ENCODE peak calls at places on chromosomes 6 and 20, in six cellular contexts. C is sigmoid colon, K is uterus, G is gastrocnemius medialis, R is ovary, N is H1. M is an unnamed sample.

GRCh38 chr6:25968769-25969168 is 6.2 kb downstream of the TRIM38 start:
- DNase-seq in C (no peak), K (no peak), G (no peak), R (no peak), N (no peak), M (no peak)

GRCh38 chr6:105601541-105602174 is 198.8 kb upstream of the PREP start:
- DNase-seq in C (peak), K (peak), G (peak), R (peak), N (no peak), M (peak)

GRCh38 chr6:786946-787763 is 94.2 kb upstream of the EXOC2 start:
- DNase-seq in C (no peak), K (no peak), G (no peak), R (no peak), N (no peak), M (no peak)

GRCh38 chr6:162726997-162727346 is 594 bp downstream of the PRKN start:
- DNase-seq in C (no peak), K (peak), G (no peak), R (no peak), N (no peak), M (no peak)

GRCh38 chr6:153476243-153476642 is 345.2 kb upstream of the RGS17 start:
- DNase-seq in C (no peak), K (no peak), G (no peak), R (no peak), N (no peak), M (no peak)

GRCh38 chr6:13953061-13953705 is 28.4 kb downstream of the RNF182 start:
- DNase-seq in C (no peak), K (no peak), G (no peak), R (no peak), N (no peak), M (no peak)

GRCh38 chr20:4183361-4183760 is 168.0 kb upstream of the RNF24 start:
- DNase-seq in C (peak), K (no peak), G (no peak), R (no peak), N (no peak), M (no peak)

GRCh38 chr6:80550748-80551147 is 444.3 kb downstream of the BCKDHB start:
- DNase-seq in C (no peak), K (no peak), G (no peak), R (no peak), N (no peak), M (no peak)

GRCh38 chr6:116884530-116884929 is 7.5 kb downstream of the RFX6 start:
- DNase-seq in C (no peak), K (no peak), G (no peak), R (no peak), N (no peak), M (no peak)

GRCh38 chr6:152401978-152402377 is 235.2 kb downstream of the SYNE1 start:
- DNase-seq in C (no peak), K (no peak), G (no peak), R (no peak), N (no peak), M (no peak)

GRCh38 chr6:166757226-166758135 is 130.4 kb upstream of the RPS6KA2 start:
- DNase-seq in C (no peak), K (no peak), G (no peak), R (peak), N (no peak), M (no peak)

GRCh38 chr6:3868544-3868943 is 19.4 kb downstream of the FAM50B start:
- DNase-seq in C (no peak), K (no peak), G (no peak), R (no peak), N (no peak), M (no peak)

GRCh38 chr6:40523505-40524172 is 63.5 kb downstream of the LRFN2 start:
- DNase-seq in C (no peak), K (no peak), G (no peak), R (no peak), N (no peak), M (no peak)

GRCh38 chr6:24899647-24900325 is 36.0 kb downstream of the RIPOR2 start:
- DNase-seq in C (no peak), K (no peak), G (no peak), R (no peak), N (no peak), M (no peak)

GRCh38 chr6:62229231-62229630 is 56.8 kb downstream of the KHDRBS2 start:
- DNase-seq in C (peak), K (no peak), G (no peak), R (no peak), N (no peak), M (no peak)

GRCh38 chr20:58109126-58109880 is 119.2 kb downstream of the ANKRD60 start:
- DNase-seq in C (no peak), K (no peak), G (no peak), R (no peak), N (no peak), M (no peak)

GRCh38 chr20:1707588-1708449 is 50.2 kb upstream of the SIRPG start:
- DNase-seq in C (no peak), K (no peak), G (no peak), R (no peak), N (no peak), M (no peak)

GRCh38 chr6:89536230-89536629 is 102.3 kb downstream of the LYRM2 start:
- DNase-seq in C (no peak), K (no peak), G (no peak), R (no peak), N (no peak), M (no peak)

GRCh38 chr6:130075879-130076278 is 57.5 kb downstream of the L3MBTL3 start:
- DNase-seq in C (no peak), K (no peak), G (no peak), R (no peak), N (no peak), M (no peak)

GRCh38 chr6:93423542-93423941 is 4.2 kb upstream of the EPHA7 start:
- DNase-seq in C (peak), K (no peak), G (no peak), R (peak), N (no peak), M (peak)

GRCh38 chr6:24933868-24934401 is 1.8 kb downstream of the RIPOR2 start:
- DNase-seq in C (no peak), K (no peak), G (no peak), R (no peak), N (no peak), M (no peak)

GRCh38 chr20:44502968-44503367 is 18.9 kb downstream of the SERINC3 start:
- DNase-seq in C (no peak), K (no peak), G (no peak), R (no peak), N (no peak), M (no peak)

GRCh38 chr20:59047938-59048680 is 5.5 kb upstream of the PRELID3B start:
- DNase-seq in C (no peak), K (no peak), G (no peak), R (no peak), N (no peak), M (no peak)

GRCh38 chr6:125507987-125508655 is 206.4 kb upstream of the HDDC2 start:
- DNase-seq in C (no peak), K (no peak), G (no peak), R (no peak), N (no peak), M (peak)

GRCh38 chr6:105902401-105903031 is 183.6 kb upstream of the PRDM1 start:
- DNase-seq in C (no peak), K (no peak), G (no peak), R (no peak), N (no peak), M (no peak)

GRCh38 chr20:775679-776135 is 7.4 kb upstream of the SLC52A3 start:
- DNase-seq in C (no peak), K (no peak), G (no peak), R (no peak), N (peak), M (no peak)

GRCh38 chr20:25623225-25623735 is 534 bp downstream of the NANP start:
- DNase-seq in C (peak), K (peak), G (peak), R (peak), N (peak), M (peak)

GRCh38 chr20:49203011-49203410 is 14.9 kb upstream of the STAU1 start:
- DNase-seq in C (peak), K (no peak), G (no peak), R (no peak), N (no peak), M (no peak)

GRCh38 chr20:49210101-49210749 is 9.0 kb upstream of the DDX27 start:
- DNase-seq in C (no peak), K (no peak), G (no peak), R (no peak), N (no peak), M (no peak)

GRCh38 chr20:49203746-49204145 is 15.5 kb upstream of the DDX27 start:
- DNase-seq in C (peak), K (no peak), G (no peak), R (no peak), N (no peak), M (no peak)

GRCh38 chr20:49210750-49211110 is 8.5 kb upstream of the DDX27 start:
- DNase-seq in C (no peak), K (no peak), G (no peak), R (no peak), N (no peak), M (no peak)

DNA sequence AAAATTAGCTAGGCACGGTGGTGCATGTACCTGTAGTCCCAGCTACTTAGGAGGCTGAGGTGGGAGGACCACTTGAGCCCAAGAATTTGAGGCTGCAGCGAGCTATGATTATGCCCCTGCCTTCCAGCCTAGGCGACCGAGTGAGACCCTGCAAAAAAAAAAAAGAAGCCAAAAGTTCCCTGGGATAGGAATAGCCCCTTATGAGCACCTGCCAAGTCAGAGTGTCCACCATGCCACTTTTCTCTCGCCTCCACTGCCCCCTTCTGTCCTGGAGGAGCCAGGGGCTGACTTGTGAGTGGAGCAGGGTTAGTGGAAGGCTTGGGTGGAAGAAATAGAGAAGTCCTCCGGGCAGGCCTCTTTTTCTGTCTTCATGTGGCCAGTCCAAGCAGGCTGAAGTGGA is 12.1 kb upstream of the DDX27 start:
- DNase-seq in C (no peak), K (no peak), G (no peak), R (no peak), N (peak), M (no peak)
- TF ChIP-seq CTCF in C (no peak), K (no peak), G (no peak), R (no peak), N (peak), M (no peak)

GRCh38 chr20:33441142-33441955 is 2.2 kb downstream of the SNTA1 start:
- DNase-seq in C (no peak), K (no peak), G (no peak), R (no peak), N (no peak), M (peak)
- H3K4me3 ChIP-seq in C (no peak), K (no peak), G (peak), R (no peak), N (no peak), M (no peak)

GRCh38 chr20:40309731-40310130 is 379.3 kb downstream of the MAFB start:
- DNase-seq in C (no peak), K (no peak), G (no peak), R (no peak), N (no peak), M (no peak)
- TF ChIP-seq POLR2A in C (no peak), K (no peak), G (no peak), R (no peak), N (no peak), M (no peak)

GRCh38 chr6:45272626-45273025 is 55.5 kb upstream of the RUNX2 start:
- DNase-seq in C (no peak), K (no peak), G (no peak), R (no peak), N (no peak), M (no peak)

GRCh38 chr6:45275358-45275757 is 52.8 kb upstream of the RUNX2 start:
- DNase-seq in C (no peak), K (no peak), G (no peak), R (no peak), N (no peak), M (no peak)

DNA sequence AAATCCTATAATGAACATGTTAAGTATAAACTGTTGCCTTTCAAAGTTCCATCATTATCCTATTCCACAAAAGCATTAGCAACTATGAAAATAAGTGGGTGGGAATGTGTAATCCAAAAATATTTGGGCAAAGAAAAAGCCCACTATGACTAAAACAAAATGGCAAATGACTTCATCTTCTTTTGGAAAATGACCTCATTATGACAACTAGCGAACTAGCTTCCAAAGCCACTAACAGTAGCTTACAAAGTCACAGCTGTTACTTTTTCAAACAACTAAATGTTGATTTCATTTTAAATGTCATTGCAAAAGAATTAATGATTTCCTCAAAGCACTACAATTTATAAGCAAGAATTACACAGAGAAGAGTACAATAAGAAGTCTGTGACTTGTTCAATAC is 49.8 kb upstream of the RUNX2 start:
- DNase-seq in C (no peak), K (no peak), G (no peak), R (no peak), N (no peak), M (no peak)
- TF ChIP-seq CTCF in C (no peak), K (no peak), G (no peak), R (no peak), N (no peak), M (no peak)

GRCh38 chr6:134866563-134866962 is 83.3 kb downstream of the ALDH8A1 start:
- DNase-seq in C (no peak), K (no peak), G (no peak), R (no peak), N (no peak), M (no peak)
- H3K4me3 ChIP-seq in C (no peak), K (no peak), G (no peak), R (no peak), N (no peak), M (no peak)

M was measured in heart left ventricle.